ENCODE peak calls at places on chromosome 15, in nine cellular contexts. J is astrocyte; V is activated naive CD8-positive, alpha-beta T cell treated with anti-CD3 and anti-CD28 coated beads, Interleukin-2, amount 50 U/mL, for 16 hours; L is H54; N is erythroblast; S is GM23248; O is activated gamma-delta T cell treated with Interleukin-2 at 50 U/mL for 16 hours; Z is stimulated activated CD4-positive, alpha-beta T cell treated with anti-CD3 and anti-CD28 coated beads, Interleukin-12 subunit alpha, Interleukin-12 subunit beta, amount 100 ng/mL, for 4 hours; W is iPS-NIHi11. M is an unnamed sample.

GRCh38 chr15:100725121-100726069 is 123.0 kb downstream of the ASB7 start:
- DNase-seq in V (no peak), S (peak), J (peak), O (no peak), L (no peak), Z (no peak), N (no peak), W (no peak), M (no peak)

GRCh38 chr15:60573936-60574335 is 95.0 kb upstream of the ICE2 start:
- DNase-seq in W (no peak), S (no peak), V (no peak), N (no peak), J (no peak), O (peak), L (no peak), Z (no peak), M (no peak)

GRCh38 chr15:68464451-68465090 is 32.6 kb upstream of the ITGA11 start:
- DNase-seq in S (peak), N (no peak), J (peak), O (no peak), W (no peak), L (no peak), Z (no peak), V (no peak), M (no peak)

GRCh38 chr15:65902373-65902772 is 33.1 kb downstream of the RAB11A start:
- DNase-seq in S (no peak), O (no peak), V (no peak), W (peak), J (no peak), L (peak), Z (no peak), N (peak), M (peak)

GRCh38 chr15:39834256-39834655 is 51.6 kb upstream of the FSIP1 start:
- DNase-seq in N (no peak), J (peak), Z (no peak), V (no peak), O (no peak), S (peak), L (no peak), W (no peak), M (no peak)

GRCh38 chr15:79168922-79169322 is 78.3 kb upstream of the RASGRF1 start:
- DNase-seq in S (peak), O (no peak), J (peak), L (peak), Z (no peak), V (no peak), W (peak), N (peak), M (peak)

GRCh38 chr15:33737687-33738606 is 230.3 kb upstream of the CHRM5 start:
- DNase-seq in J (no peak), W (peak), V (no peak), O (peak), L (peak), S (peak), Z (no peak), N (peak), M (peak)

GRCh38 chr15:47727137-47727536 is 9.8 kb downstream of the SEMA6D start:
- DNase-seq in J (no peak), L (no peak), O (no peak), Z (no peak), S (no peak), N (no peak), V (no peak), W (no peak), M (no peak)

GRCh38 chr15:75407083-75407482 is 38.7 kb upstream of the MAN2C1 start:
- DNase-seq in J (no peak), O (no peak), W (no peak), N (no peak), L (no peak), V (no peak), S (no peak), Z (no peak), M (no peak)

GRCh38 chr15:47066386-47066785 is 650.9 kb upstream of the SEMA6D start:
- DNase-seq in V (no peak), W (no peak), J (no peak), Z (no peak), S (no peak), L (no peak), N (no peak), O (no peak), M (no peak)

GRCh38 chr15:55434989-55435825 is 26.9 kb downstream of the PIERCE2 start:
- DNase-seq in Z (no peak), S (peak), J (peak), L (peak), V (no peak), W (peak), N (peak), O (no peak), M (peak)

GRCh38 chr15:62464705-62465104 is 299.6 kb upstream of the C2CD4B start:
- DNase-seq in L (peak), V (no peak), W (no peak), J (peak), O (no peak), Z (no peak), S (peak), N (no peak), M (no peak)

GRCh38 chr15:28273468-28273867 is 48.5 kb downstream of the HERC2 start:
- DNase-seq in J (no peak), O (no peak), W (peak), S (no peak), V (no peak), N (no peak), Z (no peak), L (no peak), M (no peak)

GRCh38 chr15:98771444-98772059 is 123.2 kb downstream of the IGF1R start:
- DNase-seq in L (no peak), N (peak), V (no peak), J (no peak), Z (no peak), O (no peak), S (no peak), W (no peak), M (no peak)

GRCh38 chr15:87777054-87777498 is 479.5 kb downstream of the NTRK3 start:
- DNase-seq in W (no peak), J (peak), S (peak), Z (no peak), L (peak), V (no peak), O (no peak), N (no peak), M (no peak)

GRCh38 chr15:58534556-58534955 is 102.8 kb downstream of the LIPC start:
- DNase-seq in L (no peak), W (no peak), O (no peak), J (no peak), Z (no peak), N (no peak), S (no peak), V (no peak), M (no peak)

GRCh38 chr15:51765751-51766150 is 14.4 kb downstream of the TMOD2 start:
- DNase-seq in Z (no peak), L (no peak), V (no peak), W (no peak), J (no peak), O (no peak), S (no peak), N (no peak), M (no peak)

GRCh38 chr15:44736261-44736765 is at the start of gene TRIM69:
- DNase-seq in V (no peak), L (no peak), S (no peak), J (no peak), Z (no peak), W (no peak), O (no peak), N (no peak), M (no peak)

GRCh38 chr15:36899696-36900095 is 200.7 kb downstream of the MEIS2 start:
- DNase-seq in N (no peak), Z (no peak), S (no peak), V (no peak), W (no peak), L (no peak), O (no peak), J (no peak), M (no peak)

GRCh38 chr15:72858205-72858604 is 74.6 kb upstream of the ADPGK start:
- DNase-seq in N (no peak), W (no peak), Z (no peak), L (no peak), S (no peak), V (no peak), O (no peak), J (no peak), M (no peak)

GRCh38 chr15:84108725-84109124 is 126.8 kb upstream of the GOLGA6L4 start:
- DNase-seq in O (no peak), N (peak), W (no peak), J (peak), L (no peak), Z (no peak), V (no peak), S (peak), M (no peak)

GRCh38 chr15:100602822-100603393 is 519 bp downstream of the ASB7 start:
- DNase-seq in L (peak), V (no peak), S (peak), W (peak), J (peak), Z (no peak), O (peak), N (peak), M (no peak)

GRCh38 chr15:75523011-75523410 is 56.1 kb downstream of the PTPN9 start:
- DNase-seq in W (no peak), N (peak), O (no peak), S (no peak), J (no peak), Z (no peak), L (no peak), V (no peak), M (no peak)

GRCh38 chr15:51051776-51052175 is 42.9 kb downstream of the TNFAIP8L3 start:
- DNase-seq in S (peak), O (no peak), L (no peak), V (no peak), N (no peak), J (peak), W (no peak), Z (no peak), M (no peak)

GRCh38 chr15:71055461-71055860 is 59.8 kb upstream of the THSD4 start:
- DNase-seq in O (no peak), V (no peak), J (peak), L (no peak), N (no peak), W (no peak), Z (no peak), S (peak), M (no peak)

GRCh38 chr15:101578443-101578894 is 73.7 kb downstream of the TM2D3 start:
- DNase-seq in S (peak), Z (no peak), L (no peak), N (peak), V (no peak), O (no peak), J (no peak), W (peak), M (peak)

GRCh38 chr15:69305204-69305931 is 6.7 kb downstream of the PAQR5 start:
- DNase-seq in N (no peak), V (no peak), S (peak), J (peak), Z (no peak), O (no peak), L (peak), W (no peak), M (no peak)

GRCh38 chr15:89654847-89655805 is at the start of gene KIF7:
- DNase-seq in O (no peak), Z (peak), J (peak), W (peak), V (no peak), S (peak), N (no peak), L (peak), M (peak)

GRCh38 chr15:77419050-77419835 is 661 bp downstream of the PEAK1 start:
- DNase-seq in N (peak), Z (peak), V (peak), S (peak), O (peak), J (peak), L (no peak), W (peak), M (peak)

GRCh38 chr15:71485094-71485693 is 325.2 kb upstream of the NR2E3 start:
- DNase-seq in O (no peak), Z (no peak), S (no peak), V (no peak), W (peak), J (peak), L (no peak), N (no peak), M (no peak)

GRCh38 chr15:39788108-39788507 is 5.5 kb upstream of the FSIP1 start:
- DNase-seq in Z (no peak), O (no peak), J (peak), L (no peak), N (no peak), S (peak), V (no peak), W (no peak), M (no peak)

GRCh38 chr15:50945725-50946124 is 37.2 kb downstream of the AP4E1 start:
- DNase-seq in S (peak), N (no peak), J (no peak), V (no peak), O (no peak), W (no peak), Z (no peak), L (no peak), M (no peak)

GRCh38 chr15:98124576-98124975 is 164.1 kb downstream of the ARRDC4 start:
- DNase-seq in O (no peak), N (no peak), L (no peak), S (peak), Z (no peak), W (no peak), V (no peak), J (no peak), M (no peak)

GRCh38 chr15:74040115-74040850 is 42.1 kb downstream of the GOLGA6A start:
- DNase-seq in Z (no peak), O (no peak), S (peak), J (peak), V (no peak), L (peak), W (peak), N (no peak), M (no peak)